ENCODE peak calls at places on chromosomes 13 and 19, in four cellular contexts. Z, C, S and D are unnamed samples.
A peak's percentile ranks its signal among the peaks of the same experiment; 100 is the strongest.

GRCh38 chr13:20550799-20551198 is 16.2 kb upstream of the IFT88 start:
- DNase-seq in C (no peak), S (no peak), Z (no peak), D (peak; percentile 60)

GRCh38 chr19:39502640-39503417 is 4.1 kb downstream of the DLL3 start:
- DNase-seq in C (peak; percentile 76), Z (no peak), S (peak; percentile 95), D (peak; percentile 73)

GRCh38 chr19:56960959-56961622 is 120.6 kb upstream of the PEG3 start:
- DNase-seq in C (no peak), S (no peak), Z (no peak), D (no peak)

GRCh38 chr19:51544038-51544437 is 12.6 kb upstream of the SIGLEC6 start:
- DNase-seq in Z (no peak), S (no peak), C (no peak), D (no peak)

GRCh38 chr13:45393941-45394570 is 24.1 kb downstream of the SLC25A30 start:
- DNase-seq in Z (peak; percentile 49), S (peak; percentile 74), C (peak; percentile 58), D (peak; percentile 67)

GRCh38 chr19:9917322-9917721 is 19.0 kb downstream of the OLFM2 start:
- DNase-seq in S (peak; percentile 71), Z (peak; percentile 50), C (peak; percentile 65), D (peak; percentile 68)

GRCh38 chr19:19782783-19783182 is 38.8 kb downstream of the ZNF506 start:
- DNase-seq in C (no peak), Z (no peak), S (no peak), D (no peak)

GRCh38 chr13:59452189-59452588 is 711.5 kb downstream of the DIAPH3 start:
- DNase-seq in C (peak; percentile 37), S (no peak), Z (no peak), D (peak; percentile 67)

GRCh38 chr19:49210108-49210900 is 52.7 kb downstream of the TRPM4 start:
- DNase-seq in Z (peak; percentile 56), S (peak; percentile 94), C (peak; percentile 17), D (peak; percentile 14)

GRCh38 chr13:61410669-61411297 is 4.9 kb downstream of the PCDH20 start:
- DNase-seq in S (peak; percentile 16), Z (no peak), C (no peak), D (peak; percentile 26)

GRCh38 chr19:574658-575526 is 2.5 kb downstream of the BSG start:
- DNase-seq in C (no peak), S (peak; percentile 77), Z (peak; percentile 75), D (peak; percentile 54)

GRCh38 chr13:110302986-110303385 is 4.0 kb downstream of the COL4A1 start:
- DNase-seq in Z (no peak), C (no peak), S (no peak), D (no peak)

GRCh38 chr19:36113895-36114762 is 546 bp downstream of the POLR2I start:
- DNase-seq in Z (no peak), C (peak; percentile 50), S (peak; percentile 45), D (no peak)

GRCh38 chr13:104553156-104553555 is 1486.9 kb upstream of the SLC10A2 start:
- DNase-seq in S (no peak), C (no peak), Z (no peak), D (no peak)

GRCh38 chr19:44570984-44571684 is 41.7 kb upstream of the CEACAM20 start:
- DNase-seq in Z (peak; percentile 74), S (peak; percentile 86), C (peak; percentile 65), D (peak; percentile 74)

GRCh38 chr13:20411638-20412342 is 113.9 kb downstream of the CRYL1 start:
- DNase-seq in S (no peak), Z (no peak), C (no peak), D (peak; percentile 94)

GRCh38 chr19:33125929-33126388 is 6.0 kb upstream of the WDR88 start:
- DNase-seq in S (peak; percentile 72), C (peak; percentile 47), Z (peak; percentile 56), D (peak; percentile 66)

GRCh38 chr19:10760268-10760944 is 42.5 kb downstream of the DNM2 start:
- DNase-seq in C (peak; percentile 90), Z (peak; percentile 85), S (no peak), D (peak; percentile 68)

GRCh38 chr19:33273881-33274662 is 28.3 kb downstream of the CEBPA start:
- DNase-seq in S (no peak), Z (peak; percentile 63), C (no peak), D (peak; percentile 85)

GRCh38 chr13:86906458-86906857 is 764.7 kb upstream of the SLITRK5 start:
- DNase-seq in S (no peak), Z (no peak), C (peak; percentile 65), D (no peak)

GRCh38 chr19:45878043-45878794 is 7.7 kb downstream of the IRF2BP1 start:
- DNase-seq in C (no peak), Z (no peak), S (no peak), D (no peak)

GRCh38 chr13:110183925-110184324 is 123.0 kb downstream of the COL4A1 start:
- DNase-seq in S (no peak), C (peak; percentile 46), Z (peak; percentile 12), D (no peak)

GRCh38 chr19:13707901-13708300 is 56.4 kb upstream of the MRI1 start:
- DNase-seq in S (no peak), C (no peak), Z (no peak), D (no peak)

GRCh38 chr19:34999498-35000337 is at the start of gene GRAMD1A:
- DNase-seq in S (peak; percentile 94), C (peak; percentile 84), Z (peak; percentile 85), D (peak; percentile 83)

GRCh38 chr19:46813570-46814358 is 25.4 kb upstream of the SLC1A5 start:
- DNase-seq in C (no peak), S (no peak), Z (no peak), D (no peak)

GRCh38 chr19:51541458-51542357 is 10.2 kb upstream of the SIGLEC6 start:
- DNase-seq in Z (no peak), C (no peak), S (no peak), D (no peak)

GRCh38 chr19:41335467-41335866 is 18.3 kb downstream of the TGFB1 start:
- DNase-seq in C (no peak), Z (no peak), S (no peak), D (no peak)

GRCh38 chr13:79128158-79128557 is 277.9 kb downstream of the RBM26 start:
- DNase-seq in Z (no peak), S (no peak), C (no peak), D (peak; percentile 94)

GRCh38 chr13:111897178-111897845 is 169.6 kb upstream of the SOX1 start:
- DNase-seq in Z (no peak), S (no peak), C (no peak), D (no peak)

GRCh38 chr19:30226464-30227070 is 145.6 kb upstream of the ZNF536 start:
- DNase-seq in C (peak; percentile 53), S (peak; percentile 48), Z (peak; percentile 73), D (no peak)

GRCh38 chr19:54436031-54436523 is 12.9 kb upstream of the LENG8 start:
- DNase-seq in C (no peak), S (peak; percentile 60), Z (no peak), D (no peak)

GRCh38 chr13:86877449-86877848 is 793.7 kb upstream of the SLITRK5 start:
- DNase-seq in S (no peak), Z (no peak), C (no peak), D (no peak)

GRCh38 chr13:39035204-39035603 is 2.7 kb downstream of the PROSER1 start:
- DNase-seq in S (no peak), Z (no peak), C (no peak), D (peak; percentile 33)
- H3K4me3 ChIP-seq in S (peak overlapping the region; percentile 94), Z (peak overlapping the region; percentile 97), C (no peak overlapping the region), D (peak overlapping the region; percentile 97)

DNA sequence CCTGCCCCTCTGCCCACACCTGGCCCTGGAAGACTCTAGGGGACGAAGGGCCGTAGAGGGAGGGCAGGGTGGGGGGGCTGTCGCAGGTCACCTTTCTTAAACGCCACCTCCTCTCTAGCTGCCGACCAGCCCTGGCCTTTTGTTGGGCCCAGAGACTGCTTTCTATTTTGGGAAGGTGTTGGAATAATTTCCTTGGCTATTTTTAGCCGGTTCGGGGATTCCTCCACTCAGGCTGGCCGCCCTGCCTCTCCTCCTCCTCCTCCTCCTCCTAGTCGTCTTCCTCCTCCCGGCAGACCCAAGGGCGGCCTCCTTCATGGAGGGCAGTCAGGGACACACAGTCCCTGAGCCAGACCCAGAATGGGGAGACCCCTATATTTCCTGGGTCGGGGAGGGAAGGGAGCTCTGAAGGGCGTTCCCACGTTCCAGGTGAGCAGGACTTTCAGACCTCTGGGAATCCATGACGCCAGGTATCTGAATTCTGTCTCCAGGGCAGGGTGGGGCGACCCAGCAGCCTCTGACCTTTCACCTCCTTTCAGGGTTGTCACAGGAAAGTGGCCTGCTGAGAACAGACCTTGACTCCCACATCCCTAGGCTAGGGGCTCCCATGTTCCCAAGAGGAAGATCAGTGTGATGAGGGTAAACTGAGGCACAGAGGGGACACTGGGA is 19.9 kb downstream of the GADD45B start:
- DNase-seq in S (no peak), Z (no peak), C (no peak), D (no peak)
- H3K4me3 ChIP-seq in S (no peak overlapping the region), Z (no peak overlapping the region), C (no peak overlapping the region), D (no peak overlapping the region)

GRCh38 chr13:98322091-98322718 is 145.1 kb upstream of the RNF113B start:
- DNase-seq in Z (no peak), S (no peak), C (no peak), D (no peak)
- H3K4me3 ChIP-seq in Z (no peak overlapping the region), S (no peak overlapping the region), C (no peak overlapping the region), D (no peak overlapping the region)

GRCh38 chr13:23322353-23323336 is 110.9 kb downstream of the SACS start:
- DNase-seq in Z (no peak), S (no peak), C (no peak), D (no peak)

GRCh38 chr13:23321534-23322241 is 111.8 kb downstream of the SACS start:
- DNase-seq in C (no peak), S (no peak), Z (peak; percentile 13), D (no peak)

GRCh38 chr13:23319915-23320224 is 113.6 kb downstream of the SACS start:
- DNase-seq in Z (no peak), C (no peak), S (no peak), D (no peak)

GRCh38 chr13:23323946-23324709 is 109.4 kb downstream of the SACS start:
- DNase-seq in C (no peak), Z (no peak), S (peak; percentile 20), D (no peak)

GRCh38 chr13:23320926-23321533 is 112.5 kb downstream of the SACS start:
- DNase-seq in Z (no peak), C (no peak), S (no peak), D (no peak)
- H3K4me3 ChIP-seq in Z (no peak overlapping the region), C (no peak overlapping the region), S (no peak overlapping the region), D (no peak overlapping the region)

GRCh38 chr19:7925171-7925837 is 631 bp downstream of the CTXN1 start:
- DNase-seq in Z (peak; percentile 93), C (peak; percentile 86), S (peak; percentile 96), D (peak; percentile 87)
- H3K4me3 ChIP-seq in Z (peak overlapping the region; percentile 19), C (peak overlapping the region; percentile 34), S (peak overlapping the region; percentile 60), D (no peak overlapping the region)